ENCODE peak calls at places on chromosomes 5 and 9, in five cellular contexts. E is mammary epithelial cell, W is progenitor cell of endocrine pancreas, S is kidney tubule cell, R is DMS153. D is an unnamed sample.

GRCh38 chr9:112747094-112747493 is 3.5 kb upstream of the SNX30 start:
- DNase-seq in R (no peak), S (no peak), W (no peak), E (no peak), D (no peak)

GRCh38 chr9:132099184-132099583 is 19.5 kb upstream of the MED27 start:
- DNase-seq in R (no peak), W (no peak), S (no peak), E (no peak), D (no peak)

GRCh38 chr5:66945389-66946349 is 250.9 kb downstream of the CD180 start:
- DNase-seq in R (no peak), W (no peak), S (peak; percentile 26), E (no peak), D (no peak)

GRCh38 chr9:90948156-90948555 is 146.5 kb downstream of the SYK start:
- DNase-seq in S (no peak), E (no peak), R (peak; percentile 52), W (no peak), D (no peak)

GRCh38 chr5:73373814-73374510 is 74.6 kb downstream of the FOXD1 start:
- DNase-seq in S (no peak), E (no peak), R (no peak), W (no peak), D (no peak)

GRCh38 chr5:91652678-91653077 is 269.6 kb upstream of the ARRDC3 start:
- DNase-seq in S (no peak), E (no peak), W (no peak), R (no peak), D (no peak)

GRCh38 chr9:130088056-130088455 is 34.4 kb downstream of the GPR107 start:
- DNase-seq in E (no peak), W (no peak), S (no peak), R (no peak), D (no peak)

GRCh38 chr9:114163517-114163924 is 8.2 kb downstream of the COL27A1 start:
- DNase-seq in W (no peak), S (peak; percentile 79), E (no peak), R (no peak), D (peak; percentile 93)

GRCh38 chr9:111966851-111967250 is 70.2 kb downstream of the UGCG start:
- DNase-seq in E (peak; percentile 47), R (peak; percentile 7), W (no peak), S (peak; percentile 80), D (no peak)

GRCh38 chr9:110578896-110579752 is at the start of gene SVEP1:
- DNase-seq in S (peak; percentile 43), R (no peak), W (peak; percentile 19), E (peak; percentile 72), D (no peak)

GRCh38 chr5:61280766-61281427 is 51.2 kb upstream of the ZSWIM6 start:
- DNase-seq in E (peak; percentile 54), W (no peak), R (no peak), S (peak; percentile 56), D (no peak)

GRCh38 chr9:117745598-117745997 is 41.4 kb downstream of the TLR4 start:
- DNase-seq in E (no peak), S (no peak), R (no peak), W (no peak), D (no peak)

GRCh38 chr9:130299785-130300615 is 34.4 kb downstream of the HMCN2 start:
- DNase-seq in E (no peak), S (peak; percentile 60), W (no peak), R (no peak), D (no peak)

GRCh38 chr5:116130471-116130870 is 45.6 kb downstream of the COMMD10 start:
- DNase-seq in R (no peak), W (no peak), S (peak; percentile 58), E (peak; percentile 32), D (no peak)

GRCh38 chr5:112799661-112800060 is 61.4 kb upstream of the SRP19 start:
- DNase-seq in E (no peak), W (no peak), S (no peak), R (no peak), D (no peak)

GRCh38 chr9:131395027-131395744 is 1.3 kb downstream of the PRRC2B start:
- DNase-seq in S (peak; percentile 51), W (no peak), R (no peak), E (peak; percentile 76), D (peak; percentile 69)

GRCh38 chr5:175226506-175226905 is 217.5 kb downstream of the DRD1 start:
- DNase-seq in R (no peak), S (no peak), W (no peak), E (no peak), D (no peak)

GRCh38 chr5:37054391-37054790 is 177.8 kb downstream of the NIPBL start:
- DNase-seq in E (no peak), W (no peak), S (no peak), R (no peak), D (no peak)

GRCh38 chr9:26158631-26159150 is 480.4 kb upstream of the TUSC1 start:
- DNase-seq in W (no peak), S (no peak), E (no peak), R (no peak), D (no peak)

GRCh38 chr5:154937718-154938466 is at the start of gene GEMIN5:
- DNase-seq in R (peak; percentile 21), S (peak; percentile 91), E (peak; percentile 87), W (peak; percentile 66), D (peak; percentile 93)

GRCh38 chr5:23571059-23571458 is 63.6 kb downstream of the PRDM9 start:
- DNase-seq in R (no peak), E (no peak), W (no peak), S (no peak), D (no peak)

GRCh38 chr5:140342896-140343295 is 3.5 kb downstream of the HBEGF start:
- DNase-seq in S (no peak), W (no peak), R (no peak), E (no peak), D (no peak)

GRCh38 chr5:93411716-93412115 is 169.3 kb downstream of the NR2F1-AS1 start:
- DNase-seq in W (no peak), S (no peak), R (no peak), E (no peak), D (no peak)

GRCh38 chr5:15992918-15993317 is 186.7 kb downstream of the MARCHF11 start:
- DNase-seq in E (peak; percentile 65), R (no peak), W (no peak), S (peak; percentile 96), D (no peak)